ENCODE peak calls at places on chromosomes 2 and 18, in seven cellular contexts. W is neural progenitor cell, E is choroid plexus epithelial cell, C is fibroblast of lung, S is BJ, H is AG09309, N is astrocyte of the cerebellum. R is an unnamed sample.

GRCh38 chr18:48949606-48950535 is 894 bp downstream of the SMAD7 start:
- DNase-seq in W (peak; percentile 81), H (no peak), C (peak; percentile 62), E (peak; percentile 78), S (no peak), N (no peak), R (no peak)

GRCh38 chr2:218831378-218831990 is at the start of gene PRKAG3:
- DNase-seq in N (no peak), E (no peak), H (no peak), W (no peak), S (no peak), C (no peak), R (no peak)

GRCh38 chr18:48631851-48632250 is 93.0 kb downstream of the CTIF start:
- DNase-seq in N (no peak), C (no peak), H (no peak), W (no peak), S (no peak), E (no peak), R (no peak)

GRCh38 chr2:239114119-239114581 is 266.3 kb downstream of the TWIST2 start:
- DNase-seq in E (peak; percentile 48), C (peak; percentile 34), N (peak; percentile 20), W (no peak), H (no peak), S (no peak), R (no peak)

GRCh38 chr2:10030311-10030736 is 13.0 kb upstream of the KLF11 start:
- DNase-seq in N (no peak), S (no peak), W (no peak), E (no peak), H (no peak), C (no peak), R (no peak)

GRCh38 chr2:119421731-119422130 is 9.9 kb upstream of the TMEM37 start:
- DNase-seq in N (no peak), W (no peak), E (no peak), H (no peak), C (no peak), S (no peak), R (no peak)

GRCh38 chr18:21820035-21820810 is 79.6 kb downstream of the MIB1 start:
- DNase-seq in S (no peak), E (peak; percentile 67), W (no peak), N (peak; percentile 18), H (peak; percentile 3), C (peak; percentile 51), R (no peak)

GRCh38 chr2:81324046-81324445 is 1019.5 kb upstream of the LRRTM1 start:
- DNase-seq in C (peak; percentile 25), E (peak; percentile 7), H (no peak), N (no peak), W (peak; percentile 62), S (no peak), R (peak; percentile 15)

GRCh38 chr2:187547353-187547979 is 6.8 kb downstream of the TFPI start:
- DNase-seq in H (peak; percentile 67), S (peak; percentile 83), C (peak; percentile 97), W (no peak), N (peak; percentile 71), E (peak; percentile 95), R (peak; percentile 90)

GRCh38 chr2:238158807-238159539 is at the start of gene ERFE:
- DNase-seq in W (peak; percentile 88), E (peak; percentile 35), H (no peak), S (no peak), N (no peak), C (peak; percentile 34), R (no peak)

GRCh38 chr2:173851256-173851655 is 113.9 kb downstream of the SP3 start:
- DNase-seq in E (no peak), H (peak; percentile 39), W (no peak), N (peak; percentile 32), S (no peak), C (no peak), R (no peak)

GRCh38 chr2:72539145-72539552 is 286.7 kb downstream of the EXOC6B start:
- DNase-seq in C (peak; percentile 6), E (peak; percentile 93), S (peak; percentile 35), W (peak; percentile 15), H (peak; percentile 24), N (peak; percentile 86), R (no peak)

GRCh38 chr2:46294185-46294836 is 2.9 kb upstream of the EPAS1 start:
- DNase-seq in H (no peak), W (peak; percentile 74), E (no peak), S (no peak), N (no peak), C (no peak), R (no peak)

GRCh38 chr2:219636144-219636915 is 8.9 kb downstream of the SLC4A3 start:
- DNase-seq in N (no peak), C (no peak), H (no peak), E (no peak), W (no peak), S (no peak), R (no peak)

GRCh38 chr2:197938555-197938954 is 134.2 kb downstream of the PLCL1 start:
- DNase-seq in H (no peak), E (no peak), S (no peak), W (no peak), N (no peak), C (no peak), R (no peak)

GRCh38 chr2:46216213-46216612 is 81.0 kb upstream of the EPAS1 start:
- DNase-seq in W (no peak), H (peak; percentile 21), C (peak; percentile 18), E (peak; percentile 82), S (peak; percentile 45), N (peak; percentile 29), R (no peak)

GRCh38 chr2:3185910-3186309 is 191.7 kb downstream of the EIPR1 start:
- DNase-seq in C (no peak), E (no peak), S (no peak), H (no peak), W (no peak), N (no peak), R (no peak)

GRCh38 chr2:184577056-184577455 is 21.3 kb upstream of the ZNF804A start:
- DNase-seq in H (no peak), C (no peak), E (no peak), S (no peak), W (no peak), N (no peak), R (no peak)

GRCh38 chr2:19541884-19542283 is 183.5 kb upstream of the OSR1 start:
- DNase-seq in S (no peak), N (no peak), E (no peak), W (no peak), C (no peak), H (no peak), R (no peak)

GRCh38 chr18:37456873-37457272 is 108.7 kb downstream of the CELF4 start:
- DNase-seq in C (no peak), E (no peak), W (no peak), S (no peak), N (no peak), H (no peak), R (no peak)

GRCh38 chr18:24928479-24928878 is 423.5 kb downstream of the ZNF521 start:
- DNase-seq in S (no peak), W (no peak), C (no peak), N (no peak), H (no peak), E (no peak), R (no peak)

GRCh38 chr2:157420771-157421323 is 23.0 kb downstream of the CYTIP start:
- DNase-seq in W (no peak), C (peak; percentile 49), H (peak; percentile 52), S (no peak), E (peak; percentile 2), N (no peak), R (peak; percentile 19)

GRCh38 chr18:39742015-39742466 is 2176.4 kb upstream of the CELF4 start:
- DNase-seq in N (peak; percentile 41), S (no peak), H (no peak), E (no peak), W (no peak), C (peak; percentile 51), R (no peak)

GRCh38 chr2:29241341-29241740 is 126.1 kb downstream of the CLIP4 start:
- DNase-seq in E (no peak), W (no peak), S (no peak), H (no peak), N (no peak), C (no peak), R (no peak)

GRCh38 chr18:5842653-5843052 is 52.7 kb downstream of the TMEM200C start:
- DNase-seq in N (no peak), S (no peak), H (no peak), E (no peak), C (no peak), W (peak; percentile 11), R (no peak)

GRCh38 chr2:20755132-20755800 is 67.6 kb downstream of the LDAH start:
- DNase-seq in C (peak; percentile 2), W (no peak), H (no peak), S (no peak), E (peak; percentile 42), N (no peak), R (no peak)
- TF ChIP-seq CTCF in C (peak; percentile 32), W (no peak), H (peak; percentile 42), S (peak; percentile 35), E (peak; percentile 65), N (peak; percentile 24), R (peak; percentile 63)

GRCh38 chr2:39202639-39203369 is 41.0 kb downstream of the CDKL4 start:
- DNase-seq in H (no peak), W (no peak), E (peak; percentile 22), C (peak; percentile 15), S (no peak), N (no peak), R (peak; percentile 1)
- H3K4me3 ChIP-seq in H (no peak overlapping the region), W (no peak overlapping the region), E (no peak overlapping the region), C (no peak overlapping the region), S (no peak overlapping the region), N (no peak overlapping the region), R (no peak overlapping the region)

GRCh38 chr2:135603543-135603942 is 72.3 kb downstream of the R3HDM1 start:
- DNase-seq in E (peak; percentile 34), C (no peak), S (no peak), H (no peak), W (no peak), N (no peak), R (no peak)

GRCh38 chr2:135600915-135601314 is 69.6 kb downstream of the R3HDM1 start:
- DNase-seq in H (no peak), E (peak; percentile 35), S (no peak), N (peak; percentile 4), C (peak; percentile 60), W (no peak), R (no peak)
- TF ChIP-seq CTCF in H (peak; percentile 13), E (peak; percentile 21), S (no peak), N (no peak), C (peak; percentile 13), W (peak; percentile 14), R (no peak)

GRCh38 chr2:178193823-178194599 is at the start of gene OSBPL6:
- DNase-seq in W (peak; percentile 94), H (peak; percentile 38), N (peak; percentile 60), E (peak; percentile 85), S (peak; percentile 39), C (peak; percentile 77), R (no peak)

GRCh38 chr2:178195390-178196166 is 1.3 kb downstream of the OSBPL6 start:
- DNase-seq in S (no peak), N (no peak), E (no peak), W (no peak), C (peak; percentile 9), H (no peak), R (no peak)

GRCh38 chr2:178194600-178195389 is 483 bp downstream of the OSBPL6 start:
- DNase-seq in H (no peak), E (peak; percentile 52), N (no peak), S (peak; percentile 4), W (peak; percentile 77), C (peak; percentile 49), R (no peak)

GRCh38 chr2:178190938-178191910 is 3.1 kb upstream of the OSBPL6 start:
- DNase-seq in C (no peak), S (no peak), E (no peak), H (no peak), N (no peak), W (no peak), R (no peak)

GRCh38 chr2:178193496-178193822 is 853 bp upstream of the OSBPL6 start:
- DNase-seq in E (no peak), W (no peak), C (no peak), N (no peak), H (no peak), S (no peak), R (no peak)
- H3K4me3 ChIP-seq in E (peak overlapping the region; percentile 75), W (peak overlapping the region; percentile 100), C (peak overlapping the region; percentile 71), N (peak overlapping the region; percentile 91), H (peak overlapping the region; percentile 60), S (peak overlapping the region; percentile 93), R (peak overlapping the region; percentile 91)